ENCODE peak calls at places on chromosomes 3 and 15, in nine cellular contexts. G, C, W, F, H, L, Q, O and R are unnamed samples.

GRCh38 chr3:56855856-56856538 is 54.2 kb upstream of the ARHGEF3 start:
- DNase-seq in O (no peak), H (no peak), G (peak; percentile 56), W (no peak), L (no peak), Q (peak; percentile 44), C (no peak), F (no peak), R (no peak)

GRCh38 chr3:126629999-126630398 is 24.9 kb downstream of the TXNRD3 start:
- DNase-seq in C (no peak), G (no peak), Q (no peak), F (no peak), H (no peak), W (no peak), O (no peak), L (no peak), R (no peak)

GRCh38 chr3:124250053-124250452 is 258.1 kb upstream of the ROPN1 start:
- DNase-seq in H (no peak), F (peak; percentile 74), C (no peak), W (no peak), G (no peak), Q (no peak), L (no peak), O (no peak), R (no peak)

GRCh38 chr3:139128803-139129202 is 84.1 kb upstream of the PRR23C start:
- DNase-seq in W (no peak), Q (no peak), L (no peak), F (no peak), C (no peak), O (no peak), H (no peak), G (no peak), R (no peak)

GRCh38 chr15:99439524-99439835 is 126.3 kb upstream of the MEF2A start:
- DNase-seq in Q (no peak), O (no peak), L (peak; percentile 51), W (no peak), F (no peak), G (no peak), H (no peak), C (no peak), R (no peak)

GRCh38 chr15:65182538-65182937 is 2.6 kb downstream of the CLPX start:
- DNase-seq in W (no peak), O (no peak), L (no peak), C (no peak), H (no peak), Q (no peak), G (no peak), F (no peak), R (no peak)

GRCh38 chr3:72639736-72640135 is 208.5 kb downstream of the SHQ1 start:
- DNase-seq in Q (no peak), L (no peak), O (no peak), G (no peak), C (no peak), W (no peak), F (no peak), H (no peak), R (no peak)

GRCh38 chr3:60536420-60536819 is 714.8 kb downstream of the FHIT start:
- DNase-seq in L (no peak), W (peak; percentile 24), C (no peak), Q (no peak), G (no peak), F (no peak), O (no peak), H (no peak), R (peak; percentile 5)

GRCh38 chr15:90588427-90588826 is 58.7 kb downstream of the CRTC3 start:
- DNase-seq in C (no peak), L (no peak), G (no peak), O (no peak), Q (no peak), H (no peak), F (no peak), W (no peak), R (no peak)

GRCh38 chr3:177882124-177882648 is 654.0 kb upstream of the KCNMB2 start:
- DNase-seq in O (no peak), W (no peak), H (no peak), Q (no peak), L (no peak), G (no peak), C (no peak), F (no peak), R (no peak)

GRCh38 chr15:75832114-75832513 is 11.1 kb upstream of the UBE2Q2 start:
- DNase-seq in G (no peak), W (no peak), L (no peak), F (no peak), H (no peak), Q (no peak), O (no peak), C (no peak), R (no peak)

GRCh38 chr15:89115547-89115946 is 27.3 kb downstream of the ABHD2 start:
- DNase-seq in L (no peak), G (no peak), O (no peak), W (peak; percentile 92), C (peak; percentile 93), Q (no peak), H (no peak), F (no peak), R (no peak)

GRCh38 chr3:152728346-152728980 is 106.5 kb upstream of the P2RY1 start:
- DNase-seq in H (no peak), L (no peak), G (no peak), C (no peak), F (no peak), Q (no peak), W (no peak), O (no peak), R (no peak)

GRCh38 chr3:133573054-133573628 is 345 bp upstream of the CDV3 start:
- DNase-seq in W (no peak), C (peak; percentile 100), H (peak; percentile 100), F (peak; percentile 100), Q (peak; percentile 100), L (peak; percentile 100), O (peak; percentile 93), G (peak; percentile 100), R (peak; percentile 100)

GRCh38 chr3:5194801-5195509 is 7.4 kb downstream of the EDEM1 start:
- DNase-seq in L (no peak), H (peak; percentile 74), G (peak; percentile 83), C (peak; percentile 14), F (peak; percentile 87), Q (no peak), W (no peak), O (peak; percentile 63), R (peak; percentile 62)

GRCh38 chr15:60673918-60674558 is 195.1 kb upstream of the ICE2 start:
- DNase-seq in Q (no peak), W (peak; percentile 55), G (peak; percentile 93), H (no peak), O (peak; percentile 66), C (peak; percentile 62), F (peak; percentile 98), L (no peak), R (peak; percentile 87)

GRCh38 chr15:51907136-51907862 is 64.3 kb downstream of the LEO1 start:
- DNase-seq in O (no peak), L (no peak), Q (no peak), F (peak; percentile 77), C (peak; percentile 66), H (no peak), G (no peak), W (peak; percentile 93), R (peak; percentile 81)

GRCh38 chr3:13850161-13850945 is 29.5 kb downstream of the WNT7A start:
- DNase-seq in L (peak; percentile 76), F (peak; percentile 91), C (no peak), G (peak; percentile 6), O (peak; percentile 33), Q (peak; percentile 16), W (no peak), H (no peak), R (peak; percentile 47)

GRCh38 chr15:93929375-93930094 is 301.8 kb upstream of the MCTP2 start:
- DNase-seq in L (no peak), H (no peak), C (peak; percentile 20), G (peak; percentile 98), F (peak; percentile 95), W (no peak), Q (peak; percentile 48), O (peak; percentile 7), R (no peak)

GRCh38 chr15:69782809-69783208 is 314.9 kb downstream of the TLE3 start:
- DNase-seq in F (no peak), H (no peak), O (no peak), W (no peak), G (no peak), L (no peak), C (peak; percentile 67), Q (no peak), R (no peak)

GRCh38 chr15:29859981-29860745 is 37.9 kb upstream of the TJP1 start:
- DNase-seq in O (peak; percentile 66), C (no peak), F (peak; percentile 87), W (no peak), H (no peak), G (peak; percentile 77), Q (no peak), L (no peak), R (peak; percentile 81)

GRCh38 chr3:184361532-184361931 is at the start of the genes CLCN2 and POLR2H:
- DNase-seq in F (peak; percentile 78), Q (peak; percentile 78), H (no peak), W (peak; percentile 78), L (peak; percentile 91), C (peak; percentile 64), O (peak; percentile 82), G (peak; percentile 26), R (peak; percentile 33)

GRCh38 chr3:42741796-42742195 is 31.3 kb downstream of the CCDC13 start:
- DNase-seq in L (no peak), H (no peak), Q (no peak), G (no peak), O (no peak), F (no peak), W (no peak), C (no peak), R (no peak)

GRCh38 chr3:12837295-12837986 is 3.9 kb downstream of the RPL32 start:
- DNase-seq in H (no peak), W (no peak), Q (no peak), F (no peak), C (no peak), G (no peak), O (no peak), L (no peak), R (no peak)

GRCh38 chr15:71800835-71801745 is 9.3 kb upstream of the NR2E3 start:
- DNase-seq in C (peak; percentile 55), Q (no peak), W (peak; percentile 11), O (peak; percentile 78), G (peak; percentile 90), L (no peak), F (peak; percentile 75), H (no peak), R (peak; percentile 66)

GRCh38 chr3:16427309-16427965 is 86.1 kb downstream of the RFTN1 start:
- DNase-seq in W (no peak), Q (no peak), H (no peak), L (no peak), O (peak; percentile 81), G (peak; percentile 97), F (peak; percentile 69), C (no peak), R (no peak)

GRCh38 chr3:96959902-96960596 is 145.7 kb downstream of the EPHA6 start:
- DNase-seq in W (no peak), L (no peak), O (no peak), H (no peak), F (peak; percentile 55), G (peak; percentile 38), C (no peak), Q (no peak), R (no peak)

GRCh38 chr15:55530861-55531313 is 22.9 kb upstream of the DNAAF4 start:
- DNase-seq in O (peak; percentile 32), H (no peak), C (no peak), L (no peak), F (peak; percentile 31), G (peak; percentile 48), W (no peak), Q (no peak), R (peak; percentile 37)

GRCh38 chr15:57596978-57597377 is 5.3 kb downstream of the MYZAP start:
- DNase-seq in L (no peak), C (peak; percentile 66), H (no peak), G (no peak), O (no peak), Q (no peak), F (peak; percentile 12), W (no peak), R (no peak)

GRCh38 chr15:87609909-87610308 is 646.6 kb downstream of the NTRK3 start:
- DNase-seq in Q (no peak), L (no peak), C (no peak), G (no peak), W (no peak), O (no peak), F (no peak), H (no peak), R (no peak)

GRCh38 chr15:24848050-24848449 is 106.7 kb upstream of the SNRPN start:
- DNase-seq in G (peak; percentile 28), C (peak; percentile 57), O (peak; percentile 47), H (no peak), F (no peak), W (no peak), L (no peak), Q (peak; percentile 65), R (no peak)